ENCODE peak calls at places on chromosome 13, in eight cellular contexts. A, P, N, Q, H, C, L and J are unnamed samples.

GRCh38 chr13:39600766-39601165 is 2.2 kb downstream of the LHFPL6 start:
- DNase-seq in P (peak; percentile 66), L (no peak), Q (no peak), A (no peak), N (no peak), C (peak; percentile 62), H (no peak), J (peak; percentile 73)

GRCh38 chr13:39597828-39598227 is 5.2 kb downstream of the LHFPL6 start:
- DNase-seq in H (no peak), A (no peak), N (no peak), Q (no peak), C (no peak), L (no peak), P (no peak), J (no peak)

GRCh38 chr13:22690756-22691155 is 490.0 kb upstream of the SGCG start:
- DNase-seq in N (no peak), Q (no peak), A (no peak), P (no peak), H (no peak), C (no peak), L (no peak), J (no peak)

GRCh38 chr13:79782541-79783216 is 301.7 kb downstream of the NDFIP2 start:
- DNase-seq in H (no peak), A (no peak), N (no peak), C (peak; percentile 93), P (peak; percentile 84), L (no peak), Q (no peak), J (peak; percentile 89)

GRCh38 chr13:97855570-97855970 is 97.9 kb upstream of the IPO5 start:
- DNase-seq in Q (peak; percentile 45), H (no peak), L (no peak), N (peak; percentile 45), P (peak; percentile 46), A (no peak), C (peak; percentile 88), J (peak; percentile 63)

GRCh38 chr13:76764429-76764828 is 121.8 kb downstream of the KCTD12 start:
- DNase-seq in L (no peak), N (peak; percentile 46), H (no peak), C (no peak), P (no peak), A (no peak), Q (peak; percentile 18), J (no peak)

GRCh38 chr13:111557921-111558699 is 237.7 kb downstream of the TEX29 start:
- DNase-seq in Q (no peak), A (no peak), C (no peak), H (no peak), L (no peak), P (no peak), N (no peak), J (no peak)

GRCh38 chr13:51825165-51825592 is 19.8 kb downstream of the TMEM272 start:
- DNase-seq in A (no peak), L (no peak), N (no peak), H (no peak), Q (no peak), C (no peak), P (no peak), J (no peak)

GRCh38 chr13:48303331-48304131 is at the start of gene RB1:
- DNase-seq in L (peak; percentile 29), Q (peak; percentile 90), C (peak; percentile 87), P (peak; percentile 71), H (peak; percentile 89), A (peak; percentile 41), N (peak; percentile 94), J (peak; percentile 83)

GRCh38 chr13:108957369-108958012 is 328.1 kb downstream of the MYO16 start:
- DNase-seq in N (peak; percentile 74), C (peak; percentile 8), A (no peak), L (no peak), Q (no peak), P (no peak), H (no peak), J (no peak)

GRCh38 chr13:100550433-100550832 is 38.2 kb downstream of the GGACT start:
- DNase-seq in H (no peak), C (no peak), A (no peak), L (no peak), Q (peak; percentile 56), N (peak; percentile 60), P (no peak), J (peak; percentile 32)

GRCh38 chr13:101307181-101307701 is 109.1 kb downstream of the NALCN start:
- DNase-seq in N (no peak), A (no peak), C (no peak), L (no peak), H (no peak), Q (peak; percentile 46), P (no peak), J (no peak)

GRCh38 chr13:50130686-50131051 is 115.4 kb downstream of the KCNRG start:
- DNase-seq in A (no peak), P (peak; percentile 58), C (peak; percentile 69), Q (no peak), H (peak; percentile 12), L (no peak), N (peak; percentile 46), J (no peak)

GRCh38 chr13:42393573-42394360 is 121.8 kb downstream of the AKAP11 start:
- DNase-seq in N (no peak), H (no peak), L (no peak), Q (no peak), C (no peak), A (no peak), P (no peak), J (no peak)

GRCh38 chr13:102399791-102400618 is 1.8 kb downstream of the FGF14 start:
- DNase-seq in N (no peak), H (no peak), Q (no peak), A (no peak), L (peak; percentile 7), C (peak; percentile 46), P (peak; percentile 50), J (peak; percentile 33)

GRCh38 chr13:28179974-28180373 is 41.6 kb downstream of the PAN3 start:
- DNase-seq in N (no peak), Q (no peak), P (no peak), A (no peak), C (no peak), H (no peak), L (no peak), J (no peak)

GRCh38 chr13:94329754-94330551 is 149.5 kb downstream of the DCT start:
- DNase-seq in L (no peak), P (no peak), Q (no peak), H (no peak), C (no peak), N (peak; percentile 21), A (no peak), J (no peak)

GRCh38 chr13:20475927-20476691 is 49.5 kb downstream of the CRYL1 start:
- DNase-seq in P (no peak), N (no peak), L (no peak), Q (peak; percentile 37), A (no peak), H (peak; percentile 60), C (peak; percentile 26), J (peak; percentile 44)

GRCh38 chr13:24406524-24406923 is 97.1 kb downstream of the C1QTNF9 start:
- DNase-seq in C (no peak), L (no peak), N (no peak), A (no peak), Q (no peak), P (no peak), H (no peak), J (no peak)

GRCh38 chr13:50797081-50797480 is 46.4 kb downstream of the DLEU7 start:
- DNase-seq in A (no peak), Q (no peak), P (no peak), H (no peak), L (no peak), N (peak; percentile 18), C (no peak), J (no peak)

GRCh38 chr13:48264052-48264451 is 31.0 kb downstream of the ITM2B start:
- DNase-seq in A (no peak), N (no peak), Q (no peak), P (no peak), C (no peak), H (no peak), L (no peak), J (no peak)

GRCh38 chr13:59230484-59231264 is 933.1 kb downstream of the DIAPH3 start:
- DNase-seq in Q (no peak), A (no peak), C (no peak), P (no peak), L (no peak), H (no peak), N (no peak), J (peak; percentile 5)

GRCh38 chr13:46164661-46165060 is 17.3 kb downstream of the LCP1 start:
- DNase-seq in H (no peak), N (no peak), C (no peak), Q (no peak), A (no peak), L (no peak), P (no peak), J (no peak)

GRCh38 chr13:114315074-114315785 is 927 bp downstream of the CHAMP1 start:
- DNase-seq in A (no peak), H (no peak), N (no peak), Q (no peak), L (no peak), C (no peak), P (no peak), J (no peak)

GRCh38 chr13:51895906-51896888 is 34.4 kb downstream of the CCDC70 start:
- DNase-seq in Q (peak; percentile 27), N (peak; percentile 42), P (peak; percentile 68), H (peak; percentile 11), L (no peak), C (peak; percentile 74), A (no peak), J (peak; percentile 65)

GRCh38 chr13:30700364-30700763 is 35.0 kb upstream of the ALOX5AP start:
- DNase-seq in H (no peak), N (no peak), A (no peak), Q (no peak), P (no peak), C (no peak), L (no peak), J (no peak)

GRCh38 chr13:45781553-45782326 is 69.8 kb downstream of the SIAH3 start:
- DNase-seq in C (no peak), H (no peak), L (no peak), A (no peak), Q (peak; percentile 23), N (peak; percentile 80), P (no peak), J (no peak)

GRCh38 chr13:39149896-39150295 is 111.6 kb downstream of the NHLRC3 start:
- DNase-seq in Q (no peak), H (no peak), N (no peak), P (no peak), C (no peak), A (no peak), L (no peak), J (no peak)

GRCh38 chr13:109747524-109747923 is 38.9 kb downstream of the IRS2 start:
- DNase-seq in Q (no peak), L (no peak), A (no peak), H (no peak), N (no peak), C (no peak), P (no peak), J (no peak)

GRCh38 chr13:94711561-94712286 is 621 bp downstream of the SOX21 start:
- DNase-seq in H (no peak), C (peak; percentile 61), Q (no peak), N (peak; percentile 37), L (no peak), A (no peak), P (peak; percentile 54), J (peak; percentile 58)

GRCh38 chr13:40109324-40109958 is 454.0 kb downstream of the COG6 start:
- DNase-seq in Q (no peak), P (no peak), C (no peak), H (no peak), A (no peak), N (peak; percentile 78), L (no peak), J (no peak)

GRCh38 chr13:113584205-113584869 is at the start of gene TFDP1:
- DNase-seq in A (peak; percentile 10), N (peak; percentile 92), P (peak; percentile 77), Q (peak; percentile 71), H (peak; percentile 13), L (no peak), C (peak; percentile 92), J (peak; percentile 94)

GRCh38 chr13:69331245-69331644 is 776.4 kb upstream of the ATXN8OS start:
- DNase-seq in A (no peak), P (no peak), Q (no peak), C (no peak), N (no peak), H (no peak), L (no peak), J (no peak)